ENCODE peak calls at places on chromosomes 12 and 14, in four cellular contexts. P, K, F and W are unnamed samples.

GRCh38 chr12:98644433-98644711 is 216 bp downstream of the IKBIP start:
- DNase-seq in P (peak), K (no peak), F (no peak), W (peak)

GRCh38 chr14:30607156-30607780 is 14.9 kb upstream of the SCFD1 start:
- DNase-seq in P (no peak), K (no peak), F (no peak), W (no peak)

GRCh38 chr14:99747167-99747566 is 46.0 kb upstream of the EML1 start:
- DNase-seq in P (no peak), K (no peak), F (no peak), W (no peak)

GRCh38 chr12:106248177-106248848 is 493 bp upstream of the CKAP4 start:
- DNase-seq in P (peak), K (peak), F (peak), W (peak)

GRCh38 chr14:93962701-93963601 is 13.4 kb downstream of the ASB2 start:
- DNase-seq in P (no peak), K (no peak), F (no peak), W (peak)

GRCh38 chr12:98123186-98123585 is 392.2 kb upstream of the TMPO start:
- DNase-seq in P (no peak), K (no peak), F (no peak), W (no peak)

GRCh38 chr14:94484476-94484875 is 8.5 kb upstream of the SERPINA9 start:
- DNase-seq in P (no peak), K (no peak), F (no peak), W (no peak)

GRCh38 chr12:32120419-32120818 is 13.8 kb downstream of the BICD1 start:
- DNase-seq in P (no peak), K (no peak), F (no peak), W (no peak)

GRCh38 chr14:50924236-50924635 is 20.0 kb downstream of the PYGL start:
- DNase-seq in P (no peak), K (no peak), F (no peak), W (no peak)

DNA sequence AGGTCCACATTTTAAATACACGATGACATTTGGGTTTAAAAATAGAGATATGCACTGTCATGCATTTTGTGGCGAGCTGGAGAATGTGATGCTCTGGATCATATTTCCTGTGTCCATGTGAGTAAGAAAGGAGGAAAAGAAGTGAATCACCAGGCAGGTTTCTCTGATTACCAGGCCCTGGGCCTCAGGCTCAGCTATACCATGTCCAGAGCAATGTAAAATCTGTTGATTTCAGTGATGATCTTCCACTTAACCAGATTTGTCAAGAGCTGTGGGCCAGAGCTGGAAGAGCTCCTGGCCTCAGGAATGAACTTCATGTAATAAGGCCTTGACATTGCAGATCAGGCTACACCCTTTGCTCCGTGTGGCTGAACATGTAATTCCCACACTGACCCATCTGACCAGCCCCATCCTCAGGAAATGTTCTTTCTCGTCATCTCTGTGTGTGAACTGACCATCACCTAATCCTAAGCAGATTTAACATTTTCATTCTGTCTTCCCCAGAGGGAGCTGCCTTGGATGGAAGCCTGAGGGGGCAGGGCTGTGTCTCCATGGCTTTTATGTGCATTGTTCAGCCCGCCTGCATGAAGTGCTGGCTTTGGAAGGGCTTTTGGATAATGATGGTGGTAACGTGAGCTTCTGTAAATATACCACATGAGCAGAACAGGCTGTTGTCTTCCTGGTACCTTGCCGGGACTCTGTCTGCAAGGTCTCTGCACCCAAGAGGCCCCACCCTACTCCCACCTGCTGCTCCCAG is 54.5 kb downstream of the CRACR2A start:
- DNase-seq in P (no peak), K (no peak), F (no peak), W (no peak)
- H3K27ac ChIP-seq in P (no peak), K (no peak), F (no peak), W (no peak)

GRCh38 chr12:45431153-45431552 is 215.3 kb downstream of the ANO6 start:
- DNase-seq in P (no peak), K (no peak), F (no peak), W (no peak)
- TF ChIP-seq CTCF in P (no peak), K (no peak), F (no peak), W (no peak)

GRCh38 chr14:73427516-73428264 is 30.7 kb downstream of the NUMB start:
- DNase-seq in P (no peak), K (no peak), F (no peak), W (no peak)
- H3K27ac ChIP-seq in P (no peak), K (peak), F (no peak), W (peak)

GRCh38 chr12:116916714-116917114 is 6.0 kb downstream of the FBXW8 start:
- DNase-seq in P (peak), K (peak), F (no peak), W (peak)
- TF ChIP-seq CTCF in P (no peak), K (peak), F (no peak), W (peak)

GRCh38 chr14:45065951-45066350 is 18.0 kb upstream of the PRPF39 start:
- DNase-seq in P (no peak), K (no peak), F (no peak), W (no peak)
- H3K27ac ChIP-seq in P (no peak), K (no peak), F (no peak), W (no peak)

DNA sequence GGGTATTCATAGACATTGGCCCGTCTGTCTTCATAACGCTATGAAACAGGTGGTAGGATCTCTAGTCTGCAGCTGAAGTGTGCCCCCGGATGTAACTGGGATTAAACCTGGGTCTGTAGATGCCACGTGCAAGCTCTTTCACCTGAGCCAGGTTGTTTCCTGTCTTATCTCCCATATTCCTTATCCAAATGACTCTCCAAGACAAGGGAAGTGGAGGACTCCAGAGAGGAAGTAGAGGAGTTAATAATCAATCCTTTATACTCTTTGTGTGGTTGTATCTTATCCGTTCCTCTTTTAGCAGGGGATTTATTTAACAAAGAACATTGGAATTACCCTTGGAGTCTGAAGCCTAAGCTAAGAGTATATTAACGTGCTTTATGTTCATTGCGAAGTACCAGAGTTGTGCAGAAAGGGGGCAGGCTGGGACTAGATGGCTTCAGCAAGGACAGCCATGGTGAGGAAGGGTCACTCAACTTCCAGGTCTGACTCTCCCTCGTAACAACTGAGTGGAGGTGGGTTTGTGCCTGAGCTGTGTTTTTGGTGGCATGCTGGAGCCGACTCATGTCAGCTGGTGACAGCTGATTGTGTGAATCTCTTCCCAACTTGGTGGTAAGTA is 82.9 kb downstream of the RIN3 start:
- DNase-seq in P (no peak), K (no peak), F (no peak), W (no peak)
- TF ChIP-seq CTCF in P (no peak), K (no peak), F (no peak), W (peak)

DNA sequence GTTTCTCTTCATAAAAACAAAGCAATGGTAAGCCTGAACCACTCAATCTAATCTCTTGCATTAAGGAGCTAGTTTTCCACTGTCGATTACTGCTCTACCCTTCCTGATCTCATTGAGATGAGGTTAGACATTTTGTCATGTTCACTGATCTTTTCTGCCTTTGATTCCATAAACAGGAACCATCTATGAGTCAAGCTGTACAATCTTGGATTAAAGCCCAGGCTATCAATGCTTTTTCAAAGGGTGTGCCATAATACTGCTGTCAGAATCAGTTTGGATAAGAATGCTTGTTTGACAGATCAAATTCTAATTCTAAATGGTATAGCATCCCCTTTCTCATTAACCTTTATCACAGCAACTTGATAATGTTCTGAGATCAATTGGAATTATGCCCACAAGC is 16.1 kb downstream of the GRIP1 start:
- DNase-seq in P (no peak), K (no peak), F (no peak), W (no peak)
- H3K27ac ChIP-seq in P (no peak), K (no peak), F (no peak), W (no peak)

GRCh38 chr12:90017316-90017715 is 308.7 kb upstream of the ATP2B1 start:
- DNase-seq in P (no peak), K (no peak), F (no peak), W (no peak)

GRCh38 chr12:90015228-90015627 is 306.6 kb upstream of the ATP2B1 start:
- DNase-seq in P (no peak), K (no peak), F (no peak), W (no peak)

GRCh38 chr12:90008277-90008676 is 299.6 kb upstream of the ATP2B1 start:
- DNase-seq in P (no peak), K (no peak), F (no peak), W (no peak)

GRCh38 chr12:90010089-90010488 is 301.5 kb upstream of the ATP2B1 start:
- DNase-seq in P (no peak), K (no peak), F (no peak), W (no peak)

GRCh38 chr12:90013409-90013808 is 304.8 kb upstream of the ATP2B1 start:
- DNase-seq in P (no peak), K (no peak), F (no peak), W (no peak)
- TF ChIP-seq CTCF in P (no peak), K (no peak), F (no peak), W (no peak)